ENCODE peak calls at places on chromosomes 6 and 20, in six cellular contexts. N, Q, H, S, T and V are unnamed samples.

GRCh38 chr6:71245265-71246049 is 43.2 kb upstream of the OGFRL1 start:
- DNase-seq in S (no peak), Q (no peak), H (no peak), N (no peak), T (no peak), V (no peak)

GRCh38 chr6:166485651-166486535 is 100.6 kb downstream of the RAMACL start:
- DNase-seq in H (peak; percentile 8), Q (no peak), T (no peak), S (no peak), N (no peak), V (no peak)

GRCh38 chr6:11412011-11412424 is 125.5 kb upstream of the TMEM170B start:
- DNase-seq in T (peak; percentile 65), H (no peak), N (no peak), Q (no peak), S (no peak), V (no peak)

GRCh38 chr6:101595276-101595675 is 201.8 kb downstream of the GRIK2 start:
- DNase-seq in N (no peak), H (no peak), Q (no peak), S (no peak), T (no peak), V (no peak)

GRCh38 chr6:82246802-82247633 is 526 bp downstream of the IBTK start:
- DNase-seq in S (peak; percentile 58), Q (peak; percentile 58), H (peak; percentile 35), T (peak; percentile 45), N (no peak), V (peak; percentile 22)

GRCh38 chr6:109453594-109454482 is 1.7 kb downstream of the MICAL1 start:
- DNase-seq in Q (peak; percentile 60), T (peak; percentile 27), H (no peak), N (no peak), S (no peak), V (no peak)

GRCh38 chr6:7431241-7431593 is 41.6 kb downstream of the RIOK1 start:
- DNase-seq in T (no peak), S (no peak), H (no peak), N (no peak), Q (no peak), V (no peak)

GRCh38 chr6:147904416-147904815 is 395.9 kb downstream of the SAMD5 start:
- DNase-seq in H (no peak), T (no peak), S (no peak), N (no peak), Q (no peak), V (peak; percentile 3)

GRCh38 chr20:16801919-16802651 is 53.9 kb downstream of the OTOR start:
- DNase-seq in N (no peak), S (peak; percentile 82), H (peak; percentile 21), Q (peak; percentile 52), T (peak; percentile 68), V (peak; percentile 51)

GRCh38 chr6:41045664-41046063 is 3.4 kb downstream of the TSPO2 start:
- DNase-seq in Q (no peak), N (no peak), H (no peak), T (no peak), S (no peak), V (no peak)

GRCh38 chr20:44495257-44495656 is 19.6 kb downstream of the TTPAL start:
- DNase-seq in T (peak; percentile 93), S (no peak), H (no peak), N (peak; percentile 73), Q (no peak), V (peak; percentile 94)

GRCh38 chr6:90940812-90941481 is 354.1 kb upstream of the MAP3K7 start:
- DNase-seq in T (peak; percentile 78), Q (no peak), S (no peak), N (peak; percentile 16), H (peak; percentile 67), V (peak; percentile 81)

GRCh38 chr6:2053691-2054090 is 191.7 kb downstream of the GMDS start:
- DNase-seq in Q (no peak), N (no peak), T (no peak), S (no peak), H (no peak), V (no peak)

GRCh38 chr6:45473121-45473967 is 95.6 kb upstream of the SUPT3H start:
- DNase-seq in N (no peak), Q (no peak), S (no peak), H (no peak), T (no peak), V (no peak)

GRCh38 chr6:104607501-104607900 is 252.2 kb downstream of the HACE1 start:
- DNase-seq in H (no peak), S (no peak), N (no peak), Q (no peak), T (no peak), V (peak; percentile 40)

GRCh38 chr20:19995220-19995863 is 21.8 kb upstream of the NAA20 start:
- DNase-seq in Q (no peak), N (no peak), S (no peak), H (peak; percentile 61), T (peak; percentile 76), V (peak; percentile 47)

GRCh38 chr6:47424436-47424836 is 53.2 kb upstream of the CD2AP start:
- DNase-seq in T (peak; percentile 36), N (no peak), Q (no peak), S (no peak), H (no peak), V (no peak)

GRCh38 chr20:6665621-6666345 is 101.7 kb upstream of the BMP2 start:
- DNase-seq in T (no peak), N (no peak), S (no peak), H (no peak), Q (no peak), V (no peak)

GRCh38 chr20:51803157-51803854 is 985 bp upstream of the SALL4 start:
- DNase-seq in T (no peak), N (no peak), S (no peak), Q (no peak), H (no peak), V (peak; percentile 21)

GRCh38 chr20:3222635-3223600 is 13.6 kb downstream of the ITPA start:
- DNase-seq in N (no peak), T (no peak), Q (no peak), S (no peak), H (peak; percentile 83), V (peak; percentile 45)

GRCh38 chr6:82608365-82608764 is 244.7 kb downstream of the TPBG start:
- DNase-seq in Q (no peak), S (no peak), T (no peak), N (no peak), H (no peak), V (no peak)

GRCh38 chr6:45892696-45893095 is 123.0 kb downstream of the CLIC5 start:
- DNase-seq in N (no peak), H (no peak), S (no peak), T (no peak), Q (no peak), V (no peak)

GRCh38 chr6:31336872-31337496 is 20.0 kb downstream of the HLA-B start:
- DNase-seq in T (no peak), S (no peak), H (no peak), Q (no peak), N (no peak), V (peak; percentile 22)

GRCh38 chr20:3730803-3731370 is 1.6 kb upstream of the HSPA12B start:
- DNase-seq in S (no peak), Q (no peak), H (no peak), T (no peak), N (no peak), V (no peak)

GRCh38 chr20:33672426-33673114 is 1.7 kb downstream of the NECAB3 start:
- DNase-seq in H (no peak), T (no peak), S (no peak), Q (no peak), N (no peak), V (no peak)

GRCh38 chr6:55963301-55963700 is 87.9 kb upstream of the BMP5 start:
- DNase-seq in S (no peak), Q (no peak), H (no peak), N (no peak), T (peak; percentile 26), V (peak; percentile 10)
- TF ChIP-seq CTCF in S (peak; percentile 51), Q (no peak), H (peak; percentile 20), N (peak; percentile 31), T (peak; percentile 42), V (peak; percentile 41)

DNA sequence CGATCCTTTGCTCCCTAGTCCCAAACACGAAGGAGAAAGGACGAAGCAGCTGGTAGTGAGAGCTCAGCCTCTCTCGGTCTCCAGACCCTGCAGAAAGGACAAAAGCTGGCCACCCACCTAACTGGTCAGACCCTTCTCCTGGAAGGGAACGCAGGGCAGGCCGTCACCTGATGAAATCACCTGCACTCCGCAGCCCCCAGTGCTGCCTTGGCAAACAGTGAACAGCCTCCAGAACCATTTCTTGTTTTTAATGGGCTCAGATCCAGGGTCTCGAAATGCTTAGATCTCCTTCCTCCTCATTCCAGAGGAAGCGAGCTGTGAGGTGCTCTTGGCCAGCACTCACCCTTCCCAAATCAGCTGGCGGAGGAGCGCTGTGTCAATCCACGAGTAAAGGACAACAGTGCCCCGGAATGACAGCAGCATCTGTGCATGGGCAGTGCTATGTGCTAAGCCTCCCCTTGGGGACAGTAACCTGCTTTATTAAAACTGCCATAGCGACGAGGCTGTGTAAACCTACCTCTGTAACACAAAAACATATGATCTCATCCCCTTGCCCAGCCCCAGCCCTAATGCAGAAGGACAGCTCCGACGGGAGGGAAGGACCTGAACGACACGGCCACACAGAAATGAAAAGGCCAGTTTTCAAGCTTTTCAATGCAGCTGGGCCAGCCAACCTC is 43.5 kb downstream of the SULF2 start:
- DNase-seq in S (no peak), H (no peak), T (no peak), N (no peak), Q (no peak), V (no peak)
- TF ChIP-seq CTCF in S (no peak), H (no peak), T (no peak), N (no peak), Q (no peak), V (no peak)

DNA sequence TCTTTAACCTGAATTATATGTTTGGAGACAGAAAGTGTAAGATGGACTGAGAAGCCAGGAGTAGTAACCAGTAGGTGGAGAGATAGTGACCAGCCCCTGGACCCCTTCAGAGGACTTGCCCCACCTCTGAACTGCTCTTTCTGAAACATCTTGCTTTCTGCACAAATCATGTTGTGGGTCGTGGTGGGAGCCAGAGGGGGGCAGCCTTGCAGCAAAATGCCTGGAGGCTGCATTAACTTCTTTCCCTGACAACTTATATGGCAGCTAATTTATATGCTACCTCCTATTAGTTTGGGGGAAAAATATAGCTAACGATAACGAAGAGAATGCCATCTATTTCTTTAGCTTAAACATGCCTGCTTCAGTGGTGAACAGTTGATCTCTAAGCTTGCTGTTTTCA is 859.8 kb downstream of the MAFB start:
- DNase-seq in S (peak; percentile 23), H (peak; percentile 9), N (no peak), Q (no peak), T (peak; percentile 35), V (no peak)
- TF ChIP-seq CTCF in S (peak; percentile 13), H (no peak), N (peak; percentile 70), Q (no peak), T (peak; percentile 46), V (no peak)

DNA sequence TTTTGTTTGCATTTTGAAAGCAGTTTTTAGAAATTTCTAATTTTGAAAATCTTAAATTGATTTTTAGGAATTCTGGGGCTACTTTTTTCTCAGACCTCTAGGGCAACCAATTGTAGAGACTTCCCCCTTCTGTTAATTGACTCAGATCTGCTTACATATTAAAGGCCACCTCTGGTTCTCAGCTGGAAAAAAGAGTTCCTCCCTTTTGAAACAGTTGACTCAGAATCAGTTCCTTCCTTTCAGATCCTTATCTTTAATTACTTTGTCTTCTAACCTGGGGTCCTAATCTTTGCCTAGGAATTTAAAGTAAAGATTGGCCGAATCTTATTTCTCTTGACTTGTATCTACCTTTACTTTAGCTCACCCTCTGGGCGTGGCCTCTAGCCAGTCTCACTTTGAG is 146.8 kb downstream of the LAMA2 start:
- DNase-seq in N (no peak), S (no peak), H (no peak), Q (no peak), T (no peak), V (no peak)
- TF ChIP-seq CTCF in N (no peak), S (no peak), H (no peak), Q (no peak), T (no peak), V (no peak)